ENCODE peak calls at places on chromosomes 7 and 10, in six cellular contexts. A is astrocyte of the cerebellum, H is NCI-H345, X is substantia nigra, E is sciatic nerve, G is NCI-H510A. P is an unnamed sample.

GRCh38 chr10:70296406-70296899 is 12.6 kb upstream of the NPFFR1 start:
- DNase-seq in A (peak; percentile 62), E (peak; percentile 89), H (no peak), G (peak; percentile 73), X (no peak), P (no peak)

GRCh38 chr7:133705596-133705995 is 421.5 kb upstream of the LRGUK start:
- DNase-seq in A (no peak), X (no peak), H (no peak), G (no peak), E (no peak), P (no peak)

GRCh38 chr7:4361774-4362173 is 320.3 kb upstream of the FOXK1 start:
- DNase-seq in A (no peak), E (no peak), G (no peak), H (no peak), X (no peak), P (no peak)

GRCh38 chr7:29588900-29589696 is 25.5 kb downstream of the PRR15 start:
- DNase-seq in H (peak; percentile 7), E (no peak), G (peak; percentile 2), X (no peak), A (no peak), P (no peak)

GRCh38 chr10:30639946-30640786 is 10.6 kb upstream of the LYZL2 start:
- DNase-seq in E (no peak), X (no peak), H (no peak), A (peak; percentile 69), G (no peak), P (no peak)

GRCh38 chr7:80918909-80919721 is at the start of gene SEMA3C:
- DNase-seq in A (peak; percentile 91), X (peak; percentile 69), H (peak; percentile 83), G (peak; percentile 52), E (peak; percentile 93), P (peak; percentile 82)

GRCh38 chr7:37105119-37105518 is 343.5 kb downstream of the ELMO1 start:
- DNase-seq in E (no peak), G (no peak), X (no peak), H (no peak), A (no peak), P (no peak)

GRCh38 chr10:76675951-76676587 is 961.5 kb downstream of the KCNMA1 start:
- DNase-seq in H (no peak), A (peak; percentile 86), G (no peak), X (peak; percentile 8), E (peak; percentile 86), P (peak; percentile 44)

GRCh38 chr7:24970676-24971075 is 9.3 kb downstream of the OSBPL3 start:
- DNase-seq in X (no peak), H (no peak), E (no peak), G (no peak), A (no peak), P (no peak)

GRCh38 chr7:114310344-114311118 is 104.1 kb upstream of the FOXP2 start:
- DNase-seq in G (no peak), X (no peak), A (no peak), E (no peak), H (peak; percentile 10), P (no peak)

GRCh38 chr7:50832744-50833143 is 50.0 kb upstream of the GRB10 start:
- DNase-seq in E (no peak), G (no peak), A (peak; percentile 91), X (no peak), H (no peak), P (no peak)

GRCh38 chr7:65832281-65832680 is 40.6 kb upstream of the VKORC1L1 start:
- DNase-seq in E (no peak), G (no peak), A (peak; percentile 44), X (no peak), H (no peak), P (no peak)

GRCh38 chr10:51052152-51052551 is 22.1 kb upstream of the PRKG1 start:
- DNase-seq in E (no peak), G (no peak), X (no peak), H (no peak), A (no peak), P (no peak)

GRCh38 chr10:4194231-4194630 is 409.2 kb upstream of the KLF6 start:
- DNase-seq in H (no peak), A (no peak), G (no peak), X (no peak), E (no peak), P (no peak)

GRCh38 chr7:139777304-139777890 is 401 bp downstream of the HIPK2 start:
- DNase-seq in A (no peak), E (peak; percentile 69), G (no peak), X (no peak), H (peak; percentile 46), P (no peak)